ENCODE peak calls at places on chromosome 19, in ten cellular contexts. D is cardiac fibroblast, H is upper lobe of right lung, O is body of pancreas, T is H1, Q is cardiac muscle cell, S is fibroblast of pulmonary artery, K is AG10803, W is psoas muscle, G is mucosa of descending colon. X is an unnamed sample.

GRCh38 chr19:35703343-35703742 is 1.0 kb upstream of the ZBTB32 start:
- DNase-seq in D (no peak), H (no peak), O (peak), T (no peak), Q (no peak), S (no peak), K (no peak), W (no peak), G (no peak), X (no peak)

GRCh38 chr19:1261512-1261862 is 7.6 kb upstream of the CIRBP start:
- DNase-seq in D (no peak), H (peak), O (no peak), T (no peak), Q (no peak), S (no peak), K (no peak), W (peak), G (peak), X (peak)

GRCh38 chr19:39818626-39819097 is 15.3 kb downstream of the DYRK1B start:
- DNase-seq in D (no peak), H (no peak), O (no peak), T (no peak), Q (no peak), S (no peak), K (no peak), W (no peak), G (no peak), X (no peak)

GRCh38 chr19:1850809-1851544 is 2.7 kb upstream of the REXO1 start:
- DNase-seq in D (no peak), H (no peak), O (no peak), T (no peak), Q (no peak), S (no peak), K (no peak), W (no peak), G (peak), X (no peak)

GRCh38 chr19:35533822-35534521 is 716 bp downstream of the GAPDHS start:
- DNase-seq in D (peak), H (peak), O (peak), T (peak), Q (peak), S (peak), K (peak), W (peak), G (peak), X (peak)

GRCh38 chr19:2308114-2308556 is at the start of gene LINGO3:
- DNase-seq in D (no peak), H (no peak), O (no peak), T (no peak), Q (no peak), S (no peak), K (no peak), W (no peak), G (no peak), X (no peak)

GRCh38 chr19:36577271-36577996 is 4.3 kb upstream of the ZNF529 start:
- DNase-seq in D (no peak), H (no peak), O (no peak), T (no peak), Q (no peak), S (no peak), K (no peak), W (no peak), G (no peak), X (no peak)

GRCh38 chr19:41269571-41269970 is 5.4 kb downstream of the HNRNPUL1 start:
- DNase-seq in D (no peak), H (no peak), O (no peak), T (no peak), Q (no peak), S (no peak), K (no peak), W (no peak), G (no peak), X (no peak)

GRCh38 chr19:1259873-1260748 is 9.0 kb upstream of the CIRBP start:
- DNase-seq in D (no peak), H (peak), O (peak), T (no peak), Q (no peak), S (no peak), K (no peak), W (no peak), G (peak), X (no peak)

GRCh38 chr19:42184401-42184861 is 33.0 kb downstream of the DEDD2 start:
- DNase-seq in D (peak), H (peak), O (peak), T (peak), Q (peak), S (peak), K (peak), W (peak), G (peak), X (peak)

GRCh38 chr19:7529610-7530490 is 5.7 kb upstream of the PNPLA6 start:
- DNase-seq in D (no peak), H (no peak), O (no peak), T (no peak), Q (no peak), S (no peak), K (no peak), W (no peak), G (no peak), X (peak)

GRCh38 chr19:53847555-53847954 is 20.1 kb upstream of the MYADM start:
- DNase-seq in D (peak), H (no peak), O (no peak), T (no peak), Q (no peak), S (no peak), K (no peak), W (no peak), G (no peak), X (peak)

GRCh38 chr19:13906525-13906904 is 514 bp downstream of the CC2D1A start:
- DNase-seq in D (no peak), H (peak), O (peak), T (no peak), Q (no peak), S (no peak), K (peak), W (no peak), G (peak), X (no peak)

GRCh38 chr19:10797541-10798256 is 38.3 kb downstream of the TMED1 start:
- DNase-seq in D (peak), H (no peak), O (no peak), T (no peak), Q (no peak), S (peak), K (no peak), W (no peak), G (no peak), X (no peak)

GRCh38 chr19:29381353-29382203 is 144.2 kb upstream of the VSTM2B start:
- DNase-seq in D (no peak), H (no peak), O (no peak), T (peak), Q (no peak), S (no peak), K (no peak), W (no peak), G (no peak), X (peak)

GRCh38 chr19:2043269-2043641 is 7.8 kb downstream of the MKNK2 start:
- DNase-seq in D (no peak), H (peak), O (no peak), T (peak), Q (no peak), S (no peak), K (no peak), W (peak), G (peak), X (peak)

GRCh38 chr19:2168619-2169424 is 5.1 kb downstream of the DOT1L start:
- DNase-seq in D (peak), H (peak), O (peak), T (no peak), Q (peak), S (peak), K (peak), W (peak), G (peak), X (peak)

GRCh38 chr19:42441047-42441440 is 1.7 kb downstream of the CXCL17 start:
- DNase-seq in D (no peak), H (no peak), O (no peak), T (no peak), Q (no peak), S (no peak), K (no peak), W (no peak), G (no peak), X (no peak)

GRCh38 chr19:12664406-12665280 is 1.9 kb downstream of the MAN2B1 start:
- DNase-seq in D (no peak), H (no peak), O (no peak), T (peak), Q (no peak), S (no peak), K (no peak), W (no peak), G (no peak), X (no peak)

GRCh38 chr19:12603714-12604113 is 6.9 kb downstream of the ZNF490 start:
- DNase-seq in D (no peak), H (no peak), O (no peak), T (no peak), Q (peak), S (no peak), K (peak), W (no peak), G (no peak), X (no peak)

GRCh38 chr19:15418588-15419412 is at the start of gene AKAP8L:
- DNase-seq in D (peak), H (peak), O (peak), T (peak), Q (peak), S (peak), K (peak), W (peak), G (peak), X (peak)

GRCh38 chr19:54804101-54804500 is 691 bp downstream of the KIR2DL4 start:
- DNase-seq in D (no peak), H (no peak), O (no peak), T (no peak), Q (no peak), S (no peak), K (no peak), W (no peak), G (no peak), X (no peak)

GRCh38 chr19:19021115-19021514 is 12.2 kb downstream of the SUGP2 start:
- DNase-seq in D (peak), H (no peak), O (no peak), T (no peak), Q (peak), S (peak), K (peak), W (no peak), G (no peak), X (no peak)

GRCh38 chr19:18868380-18869230 is 27.4 kb downstream of the CERS1 start:
- DNase-seq in D (no peak), H (no peak), O (no peak), T (no peak), Q (peak), S (no peak), K (no peak), W (no peak), G (no peak), X (no peak)

GRCh38 chr19:5536337-5536894 is 31.3 kb downstream of the TINCR start:
- DNase-seq in D (peak), H (peak), O (peak), T (peak), Q (peak), S (peak), K (peak), W (peak), G (peak), X (peak)

GRCh38 chr19:4979211-4979807 is 10.4 kb downstream of the KDM4B start:
- DNase-seq in D (no peak), H (no peak), O (peak), T (no peak), Q (no peak), S (no peak), K (no peak), W (peak), G (no peak), X (no peak)

GRCh38 chr19:31127132-31127967 is 221.9 kb downstream of the TSHZ3 start:
- DNase-seq in D (peak), H (no peak), O (no peak), T (no peak), Q (peak), S (peak), K (peak), W (no peak), G (peak), X (no peak)

GRCh38 chr19:13231663-13232062 is 81.5 kb downstream of the IER2 start:
- DNase-seq in D (peak), H (no peak), O (peak), T (no peak), Q (no peak), S (no peak), K (no peak), W (no peak), G (no peak), X (no peak)

GRCh38 chr19:7909471-7910067 is 5.1 kb upstream of the TGFBR3L start:
- DNase-seq in D (no peak), H (no peak), O (no peak), T (no peak), Q (no peak), S (no peak), K (no peak), W (peak), G (no peak), X (peak)

GRCh38 chr19:58544591-58545285 is 874 bp downstream of the TRIM28 start:
- DNase-seq in D (peak), H (peak), O (no peak), T (no peak), Q (peak), S (peak), K (peak), W (no peak), G (no peak), X (peak)

GRCh38 chr19:5829567-5830315 is 9.8 kb downstream of the FUT6 start:
- DNase-seq in D (no peak), H (no peak), O (no peak), T (no peak), Q (no peak), S (no peak), K (no peak), W (no peak), G (no peak), X (no peak)

GRCh38 chr19:14786421-14786851 is 8.1 kb upstream of the ADGRE2 start:
- DNase-seq in D (peak), H (no peak), O (no peak), T (peak), Q (peak), S (peak), K (no peak), W (peak), G (peak), X (peak)

GRCh38 chr19:5037936-5038335 is 69.0 kb downstream of the KDM4B start:
- DNase-seq in D (no peak), H (no peak), O (no peak), T (no peak), Q (no peak), S (no peak), K (no peak), W (no peak), G (no peak), X (peak)

GRCh38 chr19:44356383-44357111 is at the start of gene ZNF112:
- DNase-seq in D (peak), H (peak), O (peak), T (peak), Q (peak), S (peak), K (peak), W (peak), G (peak), X (peak)

GRCh38 chr19:4911314-4911713 is 2.0 kb downstream of the UHRF1 start:
- DNase-seq in D (no peak), H (no peak), O (no peak), T (no peak), Q (peak), S (no peak), K (peak), W (no peak), G (no peak), X (no peak)

GRCh38 chr19:41774515-41774980 is 19.2 kb downstream of the CEACAM6 start:
- DNase-seq in D (no peak), H (no peak), O (no peak), T (no peak), Q (no peak), S (no peak), K (no peak), W (no peak), G (peak), X (no peak)

DNA sequence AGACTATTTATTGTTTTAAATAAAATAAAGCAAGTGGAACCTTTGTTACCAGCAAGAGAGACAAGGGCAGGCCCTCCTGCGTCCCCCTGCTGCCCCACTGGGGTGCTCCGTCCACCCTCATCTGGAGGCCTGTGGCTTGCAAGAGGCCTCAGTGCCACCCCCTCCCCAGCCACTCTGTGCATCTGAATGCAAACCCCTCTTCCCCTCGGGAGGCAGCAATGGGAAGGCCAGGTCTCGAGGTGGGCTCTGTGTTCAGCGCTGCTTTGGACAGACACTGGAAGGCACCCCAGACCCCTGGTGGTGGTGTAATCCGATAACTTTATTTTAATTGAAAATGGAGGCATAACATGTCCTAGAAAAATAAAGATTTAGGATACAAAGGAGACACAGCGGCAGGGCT is 4.6 kb downstream of the SIX5 start:
- DNase-seq in D (no peak), H (no peak), O (no peak), T (peak), Q (no peak), S (no peak), K (no peak), W (no peak), G (no peak), X (no peak)
- H3K4me3 ChIP-seq in D (no peak), H (no peak), O (no peak), T (no peak), Q (no peak), S (no peak), K (no peak), W (peak), G (no peak), X (no peak)

DNA sequence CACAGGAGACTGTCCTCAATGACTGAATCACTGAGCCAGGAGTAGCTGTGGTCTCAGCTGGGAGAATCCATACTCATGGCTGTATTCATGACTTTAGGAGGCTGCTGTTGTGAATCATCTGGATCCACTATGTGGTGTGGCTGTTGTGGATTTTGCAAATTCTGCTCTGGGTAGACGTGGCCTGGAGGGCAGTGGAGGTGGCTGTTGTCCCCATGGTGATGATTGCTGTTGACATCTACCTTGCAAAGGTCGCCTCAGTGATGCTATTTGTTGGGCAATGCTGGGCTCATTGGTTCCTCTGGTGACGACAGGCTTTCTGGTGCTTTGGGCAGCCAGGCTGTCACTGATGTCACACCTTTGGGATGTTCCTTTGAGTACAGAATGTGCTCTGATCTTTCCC is 23.9 kb downstream of the MUC16 start:
- DNase-seq in D (no peak), H (no peak), O (no peak), T (no peak), Q (no peak), S (no peak), K (no peak), W (no peak), G (no peak), X (no peak)
- H3K4me3 ChIP-seq in D (no peak), H (no peak), O (no peak), T (no peak), Q (no peak), S (no peak), K (no peak), W (no peak), G (no peak), X (no peak)

GRCh38 chr19:48674921-48675824 is 2.4 kb upstream of the NTN5 start:
- DNase-seq in D (peak), H (peak), O (peak), T (peak), Q (peak), S (peak), K (peak), W (peak), G (peak), X (peak)
- H3K4me3 ChIP-seq in D (no peak), H (no peak), O (no peak), T (no peak), Q (no peak), S (no peak), K (no peak), W (peak), G (no peak), X (no peak)

DNA sequence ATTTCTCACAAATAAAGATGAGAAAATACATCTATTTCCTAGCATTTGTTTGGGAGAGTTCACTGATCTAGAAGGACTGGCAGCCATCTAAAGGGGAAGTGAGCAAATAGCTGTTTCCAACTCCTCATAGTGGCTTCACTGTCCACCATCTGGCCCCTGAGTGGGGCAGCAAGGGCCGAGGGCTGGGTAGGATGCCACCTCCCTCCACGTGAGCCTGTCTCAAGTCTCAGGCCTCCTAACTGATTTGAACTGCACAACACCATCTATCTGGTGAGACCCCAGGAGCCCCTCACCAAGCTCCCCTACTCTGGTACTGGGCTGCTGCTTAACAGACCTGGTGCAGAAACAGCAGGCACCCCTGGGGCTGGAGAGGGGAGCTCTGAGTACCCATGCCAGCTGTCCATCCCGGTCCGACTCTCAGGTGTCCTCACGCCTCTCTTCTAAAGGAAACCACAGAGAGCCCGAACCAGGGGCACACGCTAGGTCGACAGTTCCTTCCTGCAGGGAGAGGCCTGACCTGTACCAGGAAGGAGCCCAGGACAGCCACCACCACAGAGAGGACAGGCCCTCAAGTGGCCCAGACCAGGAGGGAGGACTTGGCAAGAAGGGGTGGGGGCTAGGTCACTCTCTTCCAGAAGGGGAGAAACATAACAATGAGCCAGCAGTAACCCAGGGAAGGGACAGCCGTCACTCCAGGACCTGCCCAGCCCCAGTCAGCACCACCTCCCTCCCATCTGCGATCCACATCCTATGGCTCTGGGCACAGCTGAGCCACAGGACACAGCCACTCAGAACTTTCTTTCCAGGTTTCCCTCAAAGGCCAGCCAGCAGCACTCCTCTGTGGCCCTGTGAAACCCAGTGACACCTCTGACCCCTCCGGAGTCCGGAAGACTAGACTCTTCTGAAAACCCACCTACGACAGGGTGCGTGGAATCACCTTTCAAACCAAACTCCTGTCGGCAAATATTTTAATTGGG is 12.9 kb upstream of the SLC35E1 start:
- DNase-seq in D (no peak), H (no peak), O (no peak), T (no peak), Q (no peak), S (no peak), K (no peak), W (no peak), G (no peak), X (no peak)
- H3K4me3 ChIP-seq in D (no peak), H (peak), O (no peak), T (peak), Q (no peak), S (no peak), K (no peak), W (peak), G (no peak), X (no peak)

DNA sequence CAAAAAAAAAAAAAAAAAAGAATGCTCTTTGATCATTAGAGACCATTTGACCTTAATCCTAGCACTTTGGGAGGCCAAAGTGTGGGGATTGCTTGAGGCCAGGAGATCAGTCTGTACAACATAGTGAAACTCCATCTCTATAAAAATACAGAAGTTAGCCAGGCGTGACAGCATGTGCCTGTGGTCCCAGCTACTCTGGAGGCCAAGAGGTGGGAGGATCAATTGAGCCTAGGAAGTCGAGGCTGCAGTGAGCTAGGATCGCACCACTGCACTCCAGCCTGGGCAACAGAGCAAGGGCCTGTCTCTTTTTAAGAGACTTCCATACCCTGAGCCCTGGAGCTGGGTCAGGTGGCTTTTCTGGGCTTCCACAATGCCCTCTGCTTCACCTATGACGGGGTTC is 11.5 kb upstream of the COLGALT1 start:
- DNase-seq in D (no peak), H (no peak), O (no peak), T (no peak), Q (no peak), S (no peak), K (no peak), W (no peak), G (no peak), X (no peak)
- H3K4me3 ChIP-seq in D (no peak), H (no peak), O (no peak), T (no peak), Q (no peak), S (no peak), K (no peak), W (no peak), G (no peak), X (no peak)

X was measured in kidney.